ENCODE peak calls at places on chromosomes 16 and 17, in six cellular contexts. N is CD8-positive, alpha-beta T cell; S is GM13976; C is endothelial cell; T is RWPE1; M is cardiac fibroblast. H is an unnamed sample.

GRCh38 chr16:17520567-17520966 is 49.8 kb upstream of the XYLT1 start:
- DNase-seq in N (no peak), S (no peak), C (no peak), T (no peak), M (no peak), H (no peak)

GRCh38 chr17:5120036-5120435 is 4.2 kb downstream of the USP6 start:
- DNase-seq in N (no peak), S (no peak), C (no peak), T (no peak), M (no peak), H (no peak)

GRCh38 chr17:80347948-80348351 is 67.0 kb upstream of the ENDOV start:
- DNase-seq in N (no peak), S (no peak), C (no peak), T (no peak), M (no peak), H (no peak)

GRCh38 chr17:76145231-76146052 is 4.4 kb upstream of the FOXJ1 start:
- DNase-seq in N (peak), S (peak), C (no peak), T (no peak), M (no peak), H (peak)

GRCh38 chr16:12060751-12061150 is 84.2 kb downstream of the SNX29 start:
- DNase-seq in N (no peak), S (peak), C (no peak), T (no peak), M (no peak), H (no peak)

GRCh38 chr16:23709536-23709935 is 3.5 kb downstream of the ERN2 start:
- DNase-seq in N (no peak), S (no peak), C (no peak), T (no peak), M (no peak), H (no peak)

GRCh38 chr17:27496501-27496943 is 40.3 kb downstream of the KSR1 start:
- DNase-seq in N (no peak), S (no peak), C (no peak), T (no peak), M (no peak), H (no peak)

GRCh38 chr17:17343896-17344506 is 40.8 kb downstream of the NT5M start:
- DNase-seq in N (no peak), S (no peak), C (no peak), T (no peak), M (no peak), H (no peak)

GRCh38 chr16:29877266-29877961 is 14.4 kb upstream of the CDIPT start:
- DNase-seq in N (peak), S (peak), C (peak), T (peak), M (peak), H (peak)

GRCh38 chr16:85359147-85359822 is 247.0 kb upstream of the CIBAR2 start:
- DNase-seq in N (no peak), S (no peak), C (no peak), T (no peak), M (peak), H (no peak)

GRCh38 chr17:65243838-65244237 is 106.7 kb downstream of the RGS9 start:
- DNase-seq in N (no peak), S (no peak), C (no peak), T (peak), M (peak), H (no peak)

GRCh38 chr16:880471-881171 is 80.1 kb upstream of the GNG13 start:
- DNase-seq in N (no peak), S (no peak), C (no peak), T (no peak), M (no peak), H (no peak)

GRCh38 chr17:77719806-77720205 is 238.7 kb upstream of the TNRC6C start:
- DNase-seq in N (no peak), S (no peak), C (no peak), T (no peak), M (no peak), H (no peak)

GRCh38 chr17:80381416-80381923 is 33.5 kb upstream of the ENDOV start:
- DNase-seq in N (no peak), S (no peak), C (no peak), T (no peak), M (no peak), H (no peak)

DNA sequence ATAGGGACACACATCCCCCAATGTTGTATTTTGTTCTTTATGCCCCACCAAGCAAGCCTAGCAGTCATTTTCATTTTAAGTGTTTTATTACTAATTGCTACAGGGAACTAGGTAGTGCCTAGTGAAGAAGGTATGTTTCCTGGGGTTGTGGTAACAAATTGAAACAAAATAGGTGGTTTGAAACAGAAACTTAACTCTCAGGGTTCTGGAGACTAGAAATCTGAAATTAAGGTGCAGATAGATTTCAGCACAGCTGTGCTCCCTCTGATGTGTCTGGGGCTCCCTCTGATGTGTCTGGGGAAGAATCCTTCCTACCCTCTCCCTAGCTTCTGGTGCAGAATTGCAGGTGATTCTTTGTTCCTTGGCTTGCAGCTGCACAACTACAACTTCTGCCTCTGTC is 390.1 kb downstream of the ZFHX3 start:
- DNase-seq in N (no peak), S (peak), C (no peak), T (no peak), M (no peak), H (peak)
- TF ChIP-seq CTCF in N (no peak), S (no peak), C (no peak), T (no peak), M (no peak), H (peak)

GRCh38 chr16:82793550-82794244 is 166.9 kb downstream of the CDH13 start:
- DNase-seq in N (no peak), S (no peak), C (no peak), T (no peak), M (no peak), H (no peak)

GRCh38 chr16:82801361-82801760 is 174.6 kb downstream of the CDH13 start:
- DNase-seq in N (no peak), S (no peak), C (no peak), T (no peak), M (no peak), H (no peak)

GRCh38 chr16:82792704-82793103 is 165.9 kb downstream of the CDH13 start:
- DNase-seq in N (no peak), S (no peak), C (no peak), T (no peak), M (no peak), H (no peak)

DNA sequence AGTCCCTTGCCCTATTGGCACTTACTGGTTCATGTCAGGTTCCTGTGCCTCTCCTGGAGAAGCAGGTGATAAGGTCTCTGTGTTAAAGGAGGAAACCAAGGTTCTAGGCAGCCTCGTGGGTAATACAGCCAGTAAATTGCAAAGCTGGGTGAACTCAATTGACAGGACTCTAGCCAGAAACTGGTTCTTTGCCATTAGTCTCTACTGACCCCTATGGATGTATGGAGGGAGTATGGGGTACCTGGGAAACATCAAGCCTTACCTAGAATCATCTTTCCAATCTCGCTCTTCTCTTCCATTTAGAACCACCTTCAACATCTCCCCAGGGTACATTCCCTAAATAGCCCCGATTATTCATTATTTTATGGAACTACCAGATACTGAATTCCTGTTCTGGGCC is 169.3 kb downstream of the CDH13 start:
- DNase-seq in N (no peak), S (no peak), C (no peak), T (no peak), M (no peak), H (no peak)
- TF ChIP-seq CTCF in N (no peak), S (no peak), C (no peak), T (no peak), M (no peak), H (no peak)

DNA sequence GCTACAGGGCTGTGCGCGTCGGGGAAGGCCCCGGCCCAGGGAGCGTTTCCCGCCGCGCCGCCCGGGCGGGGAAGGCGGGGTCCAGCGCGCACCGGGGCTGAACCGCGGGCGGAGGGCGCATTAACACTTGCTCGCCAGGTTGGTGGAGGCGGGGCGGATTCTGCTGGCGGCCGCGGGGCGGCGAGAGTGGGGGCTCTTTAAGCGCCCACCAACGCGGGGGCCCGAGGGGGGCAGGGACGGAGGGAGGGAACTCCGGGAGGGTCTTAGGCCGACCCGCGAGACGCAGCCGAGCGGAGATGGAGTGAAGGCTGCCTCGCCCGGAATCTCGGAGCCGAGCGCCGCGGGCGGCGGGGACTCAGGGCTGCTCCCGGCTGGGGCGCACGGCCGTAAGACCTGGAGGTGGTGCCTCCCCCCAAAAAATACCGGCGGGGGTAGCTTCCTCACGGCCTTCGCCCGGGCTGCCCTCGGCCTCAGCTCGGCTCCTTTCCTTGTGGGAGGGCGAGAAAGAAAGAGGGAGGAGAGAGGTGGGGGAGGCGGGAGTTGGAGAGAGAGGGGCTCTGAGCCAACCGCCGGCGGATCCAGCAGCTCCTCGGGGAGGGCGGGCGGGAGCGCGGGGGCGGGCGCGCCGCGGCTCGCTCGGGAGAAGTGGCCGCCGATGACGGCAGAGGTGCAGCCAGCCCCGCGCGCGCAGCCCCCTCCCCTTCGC is 415 bp upstream of the FOXF1 start:
- DNase-seq in N (no peak), S (no peak), C (no peak), T (no peak), M (peak), H (no peak)
- TF ChIP-seq CTCF in N (no peak), S (no peak), C (no peak), T (no peak), M (no peak), H (no peak)

GRCh38 chr16:31471875-31472558 is at the start of gene TGFB1I1:
- DNase-seq in N (no peak), S (no peak), C (no peak), T (peak), M (peak), H (no peak)

GRCh38 chr16:31471241-31471874 is 594 bp upstream of the TGFB1I1 start:
- DNase-seq in N (no peak), S (no peak), C (no peak), T (no peak), M (no peak), H (no peak)

GRCh38 chr16:31473300-31474052 is 1.5 kb downstream of the TGFB1I1 start:
- DNase-seq in N (no peak), S (no peak), C (no peak), T (no peak), M (no peak), H (no peak)

GRCh38 chr16:31474173-31474714 is 2.3 kb downstream of the TGFB1I1 start:
- DNase-seq in N (no peak), S (no peak), C (no peak), T (no peak), M (peak), H (no peak)

GRCh38 chr16:31472559-31473203 is 729 bp downstream of the TGFB1I1 start:
- DNase-seq in N (peak), S (peak), C (peak), T (peak), M (peak), H (no peak)
- TF ChIP-seq CTCF in N (no peak), S (no peak), C (peak), T (peak), M (peak), H (no peak)

DNA sequence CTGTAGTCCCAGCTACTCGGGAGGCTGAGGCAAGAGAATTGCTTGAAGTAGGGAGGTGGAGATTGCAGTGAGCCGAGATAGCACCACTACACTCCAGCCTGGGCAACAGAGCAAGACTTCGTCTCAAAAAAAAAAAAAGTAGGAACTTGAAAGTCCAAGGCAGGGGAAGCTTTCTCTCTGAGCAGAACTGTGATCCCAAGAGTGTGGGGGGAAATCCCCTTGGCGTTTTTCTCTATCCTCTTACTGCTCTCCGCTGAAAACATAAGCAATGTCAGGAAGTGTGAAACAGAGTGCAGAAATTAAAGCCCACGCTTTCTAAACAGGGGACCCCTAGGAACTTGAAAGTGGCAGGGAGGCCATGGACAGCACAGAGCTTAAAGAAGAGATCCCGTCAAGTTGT is 9.8 kb upstream of the CMTM3 start:
- DNase-seq in N (no peak), S (no peak), C (no peak), T (no peak), M (no peak), H (no peak)
- TF ChIP-seq CTCF in N (no peak), S (no peak), C (no peak), T (no peak), M (no peak), H (no peak)

DNA sequence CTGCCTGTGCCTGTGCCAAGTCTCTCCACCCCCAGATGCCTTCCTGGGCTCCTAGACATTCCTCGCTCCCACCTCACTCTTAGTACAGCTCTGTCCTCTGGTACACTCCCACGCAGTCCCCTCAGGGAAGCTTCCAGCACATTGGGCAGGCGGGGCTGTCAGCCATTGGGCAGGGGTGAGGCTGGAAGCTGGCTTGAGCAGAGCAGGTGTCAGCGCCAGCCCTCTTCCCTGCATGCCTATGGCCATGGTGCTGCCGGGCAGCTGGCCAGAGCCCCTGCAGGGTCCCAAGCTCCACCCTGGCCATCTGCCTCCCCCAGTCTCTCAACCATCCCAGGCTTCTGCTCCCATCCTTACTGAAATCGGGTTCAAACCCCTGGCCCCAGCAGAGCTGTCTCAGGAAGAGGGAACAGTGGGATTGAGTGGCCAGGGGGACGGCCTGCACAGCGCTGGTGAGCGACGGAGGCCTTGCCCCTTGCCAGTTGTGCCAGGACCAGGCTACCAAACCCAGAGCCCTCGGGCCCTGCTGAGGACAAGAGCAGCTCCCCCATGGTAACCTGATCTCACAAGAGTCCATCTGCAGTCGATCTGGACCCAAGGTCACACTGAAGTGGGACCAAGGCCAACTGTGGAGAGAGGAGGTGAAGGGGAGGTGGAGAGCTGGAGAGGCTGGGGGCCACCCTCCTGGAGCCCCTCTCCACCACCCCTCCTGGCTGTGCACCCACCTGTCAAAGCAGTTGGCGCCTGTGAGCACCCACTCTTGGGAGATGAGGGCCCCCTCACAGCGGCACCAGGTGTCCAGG is 2.4 kb upstream of the B9D1 start:
- DNase-seq in N (no peak), S (no peak), C (no peak), T (no peak), M (no peak), H (no peak)
- TF ChIP-seq CTCF in N (no peak), S (no peak), C (no peak), T (no peak), M (no peak), H (no peak)

H was measured in MM.1S.